ENCODE peak calls at places on chromosomes 4 and X, in ten cellular contexts. One of them, this sample, is unnamed. For H3K27me3 and H3K4me1, the result is how much of the 10 kb centered on the place peaks cover.

GRCh38 chrX:65035451-65035779 is 59.2 kb upstream of the ZC4H2 start:
- DNase-seq in adrenal gland: peak
- DNase-seq in HCT116: no peak
- DNase-seq in body of pancreas: peak
- DNase-seq in cardiac muscle cell: no peak
- DNase-seq in MM.1S: no peak
- DNase-seq in neuronal stem cell: no peak
- DNase-seq in spleen: peak
- DNase-seq in fibroblast of lung: peak
- DNase-seq in psoas muscle: peak
- DNase-seq in this sample: no peak

GRCh38 chr4:41428205-41428940 is 109.6 kb upstream of the LIMCH1 start:
- DNase-seq in psoas muscle: no peak
- DNase-seq in cardiac muscle cell: no peak
- DNase-seq in neuronal stem cell: no peak
- DNase-seq in spleen: no peak
- DNase-seq in MM.1S: no peak
- DNase-seq in body of pancreas: no peak
- DNase-seq in HCT116: no peak
- DNase-seq in fibroblast of lung: no peak
- DNase-seq in adrenal gland: no peak
- DNase-seq in this sample: no peak

GRCh38 chrX:41067721-41068120 is 17.5 kb upstream of the USP9X start:
- DNase-seq in cardiac muscle cell: no peak
- DNase-seq in MM.1S: no peak
- DNase-seq in adrenal gland: no peak
- DNase-seq in psoas muscle: no peak
- DNase-seq in body of pancreas: no peak
- DNase-seq in fibroblast of lung: no peak
- DNase-seq in neuronal stem cell: no peak
- DNase-seq in HCT116: no peak
- DNase-seq in spleen: no peak
- DNase-seq in this sample: no peak

GRCh38 chr4:188735082-188735481 is 595.8 kb downstream of the TRIML1 start:
- DNase-seq in fibroblast of lung: no peak
- DNase-seq in adrenal gland: no peak
- DNase-seq in neuronal stem cell: no peak
- DNase-seq in body of pancreas: no peak
- DNase-seq in spleen: no peak
- DNase-seq in cardiac muscle cell: no peak
- DNase-seq in psoas muscle: no peak
- DNase-seq in HCT116: no peak
- DNase-seq in MM.1S: no peak
- DNase-seq in this sample: peak

GRCh38 chr4:183249854-183250253 is 70.2 kb downstream of the CLDN22 start:
- DNase-seq in HCT116: no peak
- DNase-seq in psoas muscle: no peak
- DNase-seq in MM.1S: peak
- DNase-seq in body of pancreas: peak
- DNase-seq in fibroblast of lung: peak
- DNase-seq in adrenal gland: peak
- DNase-seq in cardiac muscle cell: peak
- DNase-seq in neuronal stem cell: no peak
- DNase-seq in spleen: no peak
- DNase-seq in this sample: no peak

GRCh38 chr4:95377511-95377910 is 171.3 kb downstream of the UNC5C start:
- DNase-seq in spleen: no peak
- DNase-seq in MM.1S: no peak
- DNase-seq in psoas muscle: no peak
- DNase-seq in neuronal stem cell: no peak
- DNase-seq in body of pancreas: no peak
- DNase-seq in fibroblast of lung: no peak
- DNase-seq in HCT116: no peak
- DNase-seq in adrenal gland: no peak
- DNase-seq in cardiac muscle cell: no peak
- DNase-seq in this sample: no peak

GRCh38 chrX:43008356-43008755 is 230.4 kb upstream of the PPP1R2C start:
- DNase-seq in psoas muscle: no peak
- DNase-seq in cardiac muscle cell: no peak
- DNase-seq in HCT116: no peak
- DNase-seq in neuronal stem cell: no peak
- DNase-seq in body of pancreas: no peak
- DNase-seq in adrenal gland: no peak
- DNase-seq in MM.1S: no peak
- DNase-seq in fibroblast of lung: no peak
- DNase-seq in spleen: no peak
- DNase-seq in this sample: no peak

GRCh38 chr4:55925235-55925634 is 23.5 kb upstream of the CEP135 start:
- DNase-seq in psoas muscle: no peak
- DNase-seq in cardiac muscle cell: no peak
- DNase-seq in adrenal gland: no peak
- DNase-seq in MM.1S: no peak
- DNase-seq in HCT116: no peak
- DNase-seq in fibroblast of lung: peak
- DNase-seq in neuronal stem cell: no peak
- DNase-seq in spleen: no peak
- DNase-seq in body of pancreas: no peak
- DNase-seq in this sample: no peak

GRCh38 chrX:140767646-140768045 is 58.1 kb downstream of the LINC00632 start:
- DNase-seq in HCT116: no peak
- DNase-seq in cardiac muscle cell: no peak
- DNase-seq in body of pancreas: no peak
- DNase-seq in neuronal stem cell: no peak
- DNase-seq in psoas muscle: no peak
- DNase-seq in MM.1S: no peak
- DNase-seq in adrenal gland: no peak
- DNase-seq in fibroblast of lung: no peak
- DNase-seq in spleen: no peak
- DNase-seq in this sample: no peak

GRCh38 chrX:154827624-154828408 is 6.6 kb downstream of the SMIM9 start:
- DNase-seq in body of pancreas: no peak
- DNase-seq in HCT116: no peak
- DNase-seq in MM.1S: peak
- DNase-seq in cardiac muscle cell: no peak
- DNase-seq in adrenal gland: no peak
- DNase-seq in fibroblast of lung: no peak
- DNase-seq in spleen: no peak
- DNase-seq in psoas muscle: no peak
- DNase-seq in neuronal stem cell: no peak
- DNase-seq in this sample: no peak

GRCh38 chr4:77600521-77601451 is 4.8 kb upstream of the CXCL13 start:
- DNase-seq in MM.1S: peak
- DNase-seq in spleen: no peak
- DNase-seq in adrenal gland: peak
- DNase-seq in cardiac muscle cell: peak
- DNase-seq in psoas muscle: no peak
- DNase-seq in HCT116: peak
- DNase-seq in body of pancreas: peak
- DNase-seq in fibroblast of lung: peak
- DNase-seq in neuronal stem cell: peak
- DNase-seq in this sample: no peak

GRCh38 chr4:114272226-114272625 is 292.8 kb upstream of the ARSJ start:
- DNase-seq in body of pancreas: no peak
- DNase-seq in adrenal gland: no peak
- DNase-seq in MM.1S: no peak
- DNase-seq in psoas muscle: no peak
- DNase-seq in HCT116: peak
- DNase-seq in fibroblast of lung: peak
- DNase-seq in neuronal stem cell: no peak
- DNase-seq in cardiac muscle cell: no peak
- DNase-seq in spleen: no peak
- DNase-seq in this sample: no peak

GRCh38 chr4:90328558-90328957 is 201.4 kb downstream of the CCSER1 start:
- DNase-seq in cardiac muscle cell: peak
- DNase-seq in fibroblast of lung: peak
- DNase-seq in adrenal gland: peak
- DNase-seq in body of pancreas: peak
- DNase-seq in HCT116: peak
- DNase-seq in neuronal stem cell: peak
- DNase-seq in psoas muscle: no peak
- DNase-seq in MM.1S: no peak
- DNase-seq in spleen: no peak
- DNase-seq in this sample: no peak

GRCh38 chr4:73690051-73690744 is 50.2 kb upstream of the CXCL8 start:
- DNase-seq in cardiac muscle cell: no peak
- DNase-seq in neuronal stem cell: no peak
- DNase-seq in HCT116: no peak
- DNase-seq in adrenal gland: no peak
- DNase-seq in MM.1S: no peak
- DNase-seq in fibroblast of lung: peak
- DNase-seq in psoas muscle: no peak
- DNase-seq in spleen: no peak
- DNase-seq in body of pancreas: no peak
- DNase-seq in this sample: no peak

GRCh38 chr4:56288663-56289062 is 98.6 kb downstream of the AASDH start:
- DNase-seq in neuronal stem cell: no peak
- DNase-seq in body of pancreas: no peak
- DNase-seq in cardiac muscle cell: no peak
- DNase-seq in spleen: no peak
- DNase-seq in psoas muscle: no peak
- DNase-seq in fibroblast of lung: no peak
- DNase-seq in adrenal gland: no peak
- DNase-seq in HCT116: no peak
- DNase-seq in MM.1S: no peak
- DNase-seq in this sample: no peak

GRCh38 chr4:147950840-147951239 is 219.0 kb downstream of the ARHGAP10 start:
- DNase-seq in fibroblast of lung: peak
- DNase-seq in neuronal stem cell: no peak
- DNase-seq in cardiac muscle cell: no peak
- DNase-seq in body of pancreas: no peak
- DNase-seq in spleen: no peak
- DNase-seq in HCT116: no peak
- DNase-seq in MM.1S: no peak
- DNase-seq in adrenal gland: no peak
- DNase-seq in psoas muscle: no peak
- DNase-seq in this sample: no peak

DNA sequence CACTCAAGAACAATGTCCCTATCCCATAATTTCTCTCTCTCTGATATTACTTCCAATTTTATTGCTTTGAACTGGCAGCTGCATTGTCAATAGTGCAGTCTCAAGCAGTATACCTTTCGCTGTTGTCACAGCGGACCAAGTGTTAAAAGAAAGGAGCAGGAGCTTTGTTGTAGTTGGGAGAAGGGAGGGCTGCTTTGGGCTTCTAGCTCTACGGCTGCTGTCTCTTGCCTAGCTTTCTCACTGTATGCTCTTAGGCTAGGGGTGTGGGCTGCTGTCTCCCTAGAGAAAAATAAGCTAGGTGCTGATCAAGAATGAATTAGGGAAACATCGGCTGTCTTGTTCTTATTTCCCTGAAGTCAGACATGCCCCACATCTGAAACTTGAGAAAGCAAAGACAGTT is 52.5 kb downstream of the TRPC5OS start:
- DNase-seq in MM.1S: no peak
- DNase-seq in psoas muscle: no peak
- DNase-seq in cardiac muscle cell: peak
- DNase-seq in neuronal stem cell: peak
- DNase-seq in adrenal gland: no peak
- DNase-seq in HCT116: no peak
- DNase-seq in fibroblast of lung: no peak
- DNase-seq in spleen: no peak
- DNase-seq in body of pancreas: no peak
- DNase-seq in this sample: no peak
- H3K27me3 ChIP-seq in MM.1S: under half
- H3K27me3 ChIP-seq in psoas muscle: under half
- H3K27me3 ChIP-seq in cardiac muscle cell: under half
- H3K27me3 ChIP-seq in neuronal stem cell: under half
- H3K27me3 ChIP-seq in adrenal gland: under half
- H3K27me3 ChIP-seq in HCT116: under half
- H3K27me3 ChIP-seq in fibroblast of lung: under half
- H3K27me3 ChIP-seq in spleen: under half
- H3K27me3 ChIP-seq in body of pancreas: under half
- H3K27me3 ChIP-seq in this sample: under half

DNA sequence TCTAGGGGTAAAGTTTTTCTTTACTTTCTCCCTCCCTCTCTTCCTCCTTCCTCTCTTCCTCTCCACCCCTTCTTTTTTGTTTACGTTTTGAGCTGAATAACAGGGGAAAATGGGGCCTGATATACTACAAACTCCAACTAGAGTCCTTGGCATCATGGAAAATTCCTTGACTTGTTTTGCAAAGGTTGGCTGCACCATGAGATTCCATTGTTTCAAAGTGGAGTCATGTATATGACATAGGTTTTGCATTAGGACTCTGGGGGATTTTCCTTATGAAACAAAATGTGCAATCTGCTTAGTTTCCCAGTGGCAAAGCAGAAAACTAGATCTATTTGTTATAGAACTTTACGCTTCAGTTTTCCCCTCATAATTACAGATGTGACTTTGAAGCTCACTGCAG is 233.5 kb upstream of the PGRMC2 start:
- DNase-seq in HCT116: no peak
- DNase-seq in body of pancreas: no peak
- DNase-seq in adrenal gland: no peak
- DNase-seq in MM.1S: no peak
- DNase-seq in cardiac muscle cell: no peak
- DNase-seq in spleen: no peak
- DNase-seq in psoas muscle: no peak
- DNase-seq in fibroblast of lung: no peak
- DNase-seq in neuronal stem cell: no peak
- DNase-seq in this sample: no peak
- H3K4me1 ChIP-seq in HCT116: half or more
- H3K4me1 ChIP-seq in body of pancreas: under half
- H3K4me1 ChIP-seq in adrenal gland: under half
- H3K4me1 ChIP-seq in MM.1S: under half
- H3K4me1 ChIP-seq in cardiac muscle cell: under half
- H3K4me1 ChIP-seq in spleen: under half
- H3K4me1 ChIP-seq in psoas muscle: under half
- H3K4me1 ChIP-seq in fibroblast of lung: under half
- H3K4me1 ChIP-seq in neuronal stem cell: under half
- H3K4me1 ChIP-seq in this sample: under half

GRCh38 chr4:17583944-17584343 is 6.9 kb downstream of the LAP3 start:
- DNase-seq in MM.1S: no peak
- DNase-seq in psoas muscle: no peak
- DNase-seq in spleen: no peak
- DNase-seq in body of pancreas: no peak
- DNase-seq in neuronal stem cell: no peak
- DNase-seq in adrenal gland: no peak
- DNase-seq in HCT116: no peak
- DNase-seq in fibroblast of lung: no peak
- DNase-seq in cardiac muscle cell: no peak
- DNase-seq in this sample: no peak
- H3K27ac ChIP-seq in MM.1S: no peak
- H3K27ac ChIP-seq in psoas muscle: no peak
- H3K27ac ChIP-seq in spleen: no peak
- H3K27ac ChIP-seq in body of pancreas: no peak
- H3K27ac ChIP-seq in neuronal stem cell: no peak
- H3K27ac ChIP-seq in adrenal gland: no peak
- H3K27ac ChIP-seq in HCT116: no peak
- H3K27ac ChIP-seq in fibroblast of lung: no peak
- H3K27ac ChIP-seq in cardiac muscle cell: no peak
- H3K27ac ChIP-seq in this sample: no peak

DNA sequence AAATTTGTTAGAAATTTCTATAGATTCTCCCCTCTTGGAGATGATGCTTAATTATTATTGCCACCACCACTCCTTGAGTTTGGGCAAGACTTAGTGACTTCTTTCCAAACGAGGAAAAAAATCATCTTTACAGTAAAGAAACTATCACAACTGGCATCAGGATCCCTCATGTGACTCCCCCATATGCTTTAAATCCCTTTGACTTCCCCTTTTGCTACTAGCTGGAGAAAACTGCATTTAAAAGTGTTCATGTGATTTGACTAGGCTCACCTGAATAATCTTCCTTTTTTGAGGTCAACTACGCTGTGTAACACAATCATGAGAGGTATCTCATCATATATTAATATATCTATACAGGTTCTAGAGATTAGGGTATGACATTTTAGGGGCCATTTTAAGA is 30.3 kb upstream of the ENOX2 start:
- DNase-seq in psoas muscle: no peak
- DNase-seq in HCT116: no peak
- DNase-seq in cardiac muscle cell: no peak
- DNase-seq in body of pancreas: no peak
- DNase-seq in fibroblast of lung: no peak
- DNase-seq in spleen: no peak
- DNase-seq in neuronal stem cell: no peak
- DNase-seq in adrenal gland: no peak
- DNase-seq in MM.1S: no peak
- DNase-seq in this sample: no peak
- H3K27me3 ChIP-seq in psoas muscle: under half
- H3K27me3 ChIP-seq in HCT116: under half
- H3K27me3 ChIP-seq in cardiac muscle cell: under half
- H3K27me3 ChIP-seq in body of pancreas: under half
- H3K27me3 ChIP-seq in fibroblast of lung: under half
- H3K27me3 ChIP-seq in spleen: under half
- H3K27me3 ChIP-seq in neuronal stem cell: under half
- H3K27me3 ChIP-seq in adrenal gland: under half
- H3K27me3 ChIP-seq in MM.1S: under half
- H3K27me3 ChIP-seq in this sample: under half